ENCODE peak calls at places on chromosomes 13 and 19, in ten cellular contexts. One of them, this sample, is unnamed.

GRCh38 chr19:55085923-55086715 is 10.4 kb downstream of the EPS8L1 start:
- DNase-seq in GM06990: no peak
- DNase-seq in heart right ventricle: no peak
- DNase-seq in brain microvascular endothelial cell: no peak
- DNase-seq in cardiac fibroblast: no peak
- DNase-seq in Caco-2: no peak
- DNase-seq in bronchial epithelial cell: no peak
- DNase-seq in CD8-positive, alpha-beta T cell: no peak
- DNase-seq in ovary: no peak
- DNase-seq in thoracic aorta: no peak
- DNase-seq in this sample: no peak

GRCh38 chr19:42528354-42529247 is at the start of gene CEACAM1:
- DNase-seq in ovary: no peak
- DNase-seq in bronchial epithelial cell: peak
- DNase-seq in thoracic aorta: no peak
- DNase-seq in GM06990: no peak
- DNase-seq in cardiac fibroblast: peak
- DNase-seq in brain microvascular endothelial cell: no peak
- DNase-seq in heart right ventricle: peak
- DNase-seq in CD8-positive, alpha-beta T cell: no peak
- DNase-seq in Caco-2: peak
- DNase-seq in this sample: peak

GRCh38 chr13:96898212-96898611 is 96.1 kb downstream of the OXGR1 start:
- DNase-seq in brain microvascular endothelial cell: peak
- DNase-seq in thoracic aorta: no peak
- DNase-seq in GM06990: no peak
- DNase-seq in cardiac fibroblast: peak
- DNase-seq in CD8-positive, alpha-beta T cell: no peak
- DNase-seq in heart right ventricle: no peak
- DNase-seq in Caco-2: no peak
- DNase-seq in bronchial epithelial cell: peak
- DNase-seq in ovary: no peak
- DNase-seq in this sample: peak

GRCh38 chr19:53333071-53333465 is 481 bp upstream of the ZNF845 start:
- DNase-seq in brain microvascular endothelial cell: peak
- DNase-seq in heart right ventricle: peak
- DNase-seq in cardiac fibroblast: no peak
- DNase-seq in GM06990: no peak
- DNase-seq in thoracic aorta: peak
- DNase-seq in CD8-positive, alpha-beta T cell: no peak
- DNase-seq in bronchial epithelial cell: no peak
- DNase-seq in Caco-2: peak
- DNase-seq in ovary: peak
- DNase-seq in this sample: no peak

GRCh38 chr19:2014731-2015610 is 543 bp downstream of the BTBD2 start:
- DNase-seq in ovary: no peak
- DNase-seq in bronchial epithelial cell: no peak
- DNase-seq in CD8-positive, alpha-beta T cell: no peak
- DNase-seq in brain microvascular endothelial cell: no peak
- DNase-seq in GM06990: no peak
- DNase-seq in thoracic aorta: no peak
- DNase-seq in cardiac fibroblast: no peak
- DNase-seq in Caco-2: no peak
- DNase-seq in heart right ventricle: peak
- DNase-seq in this sample: peak

GRCh38 chr19:49506575-49507105 is 5.8 kb upstream of the FCGRT start:
- DNase-seq in Caco-2: peak
- DNase-seq in GM06990: no peak
- DNase-seq in bronchial epithelial cell: peak
- DNase-seq in heart right ventricle: no peak
- DNase-seq in CD8-positive, alpha-beta T cell: peak
- DNase-seq in thoracic aorta: no peak
- DNase-seq in ovary: no peak
- DNase-seq in brain microvascular endothelial cell: no peak
- DNase-seq in cardiac fibroblast: peak
- DNase-seq in this sample: peak

GRCh38 chr13:111158136-111158805 is 43.2 kb downstream of the ARHGEF7 start:
- DNase-seq in GM06990: no peak
- DNase-seq in thoracic aorta: no peak
- DNase-seq in bronchial epithelial cell: no peak
- DNase-seq in cardiac fibroblast: peak
- DNase-seq in CD8-positive, alpha-beta T cell: no peak
- DNase-seq in ovary: no peak
- DNase-seq in Caco-2: no peak
- DNase-seq in heart right ventricle: no peak
- DNase-seq in brain microvascular endothelial cell: no peak
- DNase-seq in this sample: peak

GRCh38 chr19:52086481-52086880 is 9.1 kb downstream of the ZNF841 start:
- DNase-seq in brain microvascular endothelial cell: peak
- DNase-seq in cardiac fibroblast: peak
- DNase-seq in heart right ventricle: no peak
- DNase-seq in GM06990: no peak
- DNase-seq in CD8-positive, alpha-beta T cell: no peak
- DNase-seq in ovary: no peak
- DNase-seq in Caco-2: no peak
- DNase-seq in thoracic aorta: no peak
- DNase-seq in bronchial epithelial cell: peak
- DNase-seq in this sample: peak

GRCh38 chr13:41231786-41232185 is 31.6 kb downstream of the MTRF1 start:
- DNase-seq in heart right ventricle: no peak
- DNase-seq in cardiac fibroblast: peak
- DNase-seq in brain microvascular endothelial cell: peak
- DNase-seq in GM06990: no peak
- DNase-seq in Caco-2: no peak
- DNase-seq in thoracic aorta: no peak
- DNase-seq in bronchial epithelial cell: peak
- DNase-seq in ovary: no peak
- DNase-seq in CD8-positive, alpha-beta T cell: no peak
- DNase-seq in this sample: peak

GRCh38 chr13:100254002-100254401 is 165.1 kb downstream of the PCCA start:
- DNase-seq in GM06990: no peak
- DNase-seq in thoracic aorta: no peak
- DNase-seq in ovary: no peak
- DNase-seq in brain microvascular endothelial cell: no peak
- DNase-seq in Caco-2: no peak
- DNase-seq in CD8-positive, alpha-beta T cell: no peak
- DNase-seq in heart right ventricle: no peak
- DNase-seq in cardiac fibroblast: peak
- DNase-seq in bronchial epithelial cell: no peak
- DNase-seq in this sample: peak

GRCh38 chr13:102825400-102825799 is 20.4 kb upstream of the ERCC5 start:
- DNase-seq in heart right ventricle: no peak
- DNase-seq in CD8-positive, alpha-beta T cell: no peak
- DNase-seq in GM06990: no peak
- DNase-seq in brain microvascular endothelial cell: no peak
- DNase-seq in cardiac fibroblast: no peak
- DNase-seq in thoracic aorta: no peak
- DNase-seq in bronchial epithelial cell: peak
- DNase-seq in ovary: no peak
- DNase-seq in Caco-2: no peak
- DNase-seq in this sample: peak

GRCh38 chr19:18013621-18014111 is 5.7 kb downstream of the ARRDC2 start:
- DNase-seq in CD8-positive, alpha-beta T cell: no peak
- DNase-seq in brain microvascular endothelial cell: no peak
- DNase-seq in bronchial epithelial cell: no peak
- DNase-seq in GM06990: no peak
- DNase-seq in heart right ventricle: no peak
- DNase-seq in cardiac fibroblast: no peak
- DNase-seq in ovary: no peak
- DNase-seq in thoracic aorta: no peak
- DNase-seq in Caco-2: peak
- DNase-seq in this sample: no peak

GRCh38 chr19:7475665-7476064 is 13.2 kb downstream of the PEX11G start:
- DNase-seq in thoracic aorta: no peak
- DNase-seq in Caco-2: no peak
- DNase-seq in ovary: no peak
- DNase-seq in heart right ventricle: no peak
- DNase-seq in bronchial epithelial cell: no peak
- DNase-seq in GM06990: no peak
- DNase-seq in brain microvascular endothelial cell: no peak
- DNase-seq in CD8-positive, alpha-beta T cell: no peak
- DNase-seq in cardiac fibroblast: no peak
- DNase-seq in this sample: no peak

GRCh38 chr13:53238241-53238640 is 209.6 kb downstream of the OLFM4 start:
- DNase-seq in heart right ventricle: no peak
- DNase-seq in ovary: no peak
- DNase-seq in cardiac fibroblast: no peak
- DNase-seq in bronchial epithelial cell: no peak
- DNase-seq in GM06990: no peak
- DNase-seq in CD8-positive, alpha-beta T cell: no peak
- DNase-seq in Caco-2: no peak
- DNase-seq in thoracic aorta: no peak
- DNase-seq in brain microvascular endothelial cell: no peak
- DNase-seq in this sample: no peak

GRCh38 chr13:109369357-109370052 is 416.9 kb downstream of the IRS2 start:
- DNase-seq in Caco-2: no peak
- DNase-seq in bronchial epithelial cell: no peak
- DNase-seq in CD8-positive, alpha-beta T cell: no peak
- DNase-seq in GM06990: no peak
- DNase-seq in thoracic aorta: no peak
- DNase-seq in cardiac fibroblast: no peak
- DNase-seq in ovary: no peak
- DNase-seq in heart right ventricle: no peak
- DNase-seq in brain microvascular endothelial cell: no peak
- DNase-seq in this sample: no peak

DNA sequence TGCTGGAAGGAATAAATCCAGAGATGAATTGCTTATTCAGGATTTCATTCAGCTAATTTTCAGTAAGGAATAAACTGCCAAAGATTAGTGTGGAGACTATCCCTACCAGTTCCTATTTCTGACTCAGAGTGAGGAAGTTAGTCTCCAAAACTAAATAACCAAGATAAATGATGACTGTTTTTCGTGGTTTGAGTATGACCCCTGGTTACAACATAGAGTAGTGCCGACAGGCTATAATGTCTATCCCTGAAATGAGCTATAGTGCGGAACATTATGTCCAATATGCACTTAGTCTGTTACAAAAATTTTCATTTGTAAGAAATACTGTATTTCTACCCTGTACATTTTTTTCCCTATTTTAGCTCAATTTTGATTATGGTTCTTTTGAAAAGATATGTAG is 51.4 kb downstream of the NBEA start:
- DNase-seq in CD8-positive, alpha-beta T cell: no peak
- DNase-seq in ovary: no peak
- DNase-seq in bronchial epithelial cell: peak
- DNase-seq in cardiac fibroblast: peak
- DNase-seq in GM06990: no peak
- DNase-seq in heart right ventricle: no peak
- DNase-seq in thoracic aorta: no peak
- DNase-seq in brain microvascular endothelial cell: peak
- DNase-seq in Caco-2: no peak
- DNase-seq in this sample: peak
- TF ChIP-seq CTCF in CD8-positive, alpha-beta T cell: no peak
- TF ChIP-seq CTCF in ovary: no peak
- TF ChIP-seq CTCF in bronchial epithelial cell: no peak
- TF ChIP-seq CTCF in cardiac fibroblast: no peak
- TF ChIP-seq CTCF in GM06990: no peak
- TF ChIP-seq CTCF in heart right ventricle: no peak
- TF ChIP-seq CTCF in thoracic aorta: no peak
- TF ChIP-seq CTCF in brain microvascular endothelial cell: peak
- TF ChIP-seq CTCF in Caco-2: no peak
- TF ChIP-seq CTCF in this sample: no peak

GRCh38 chr19:56476671-56477428 is at the start of gene ZNF667:
- DNase-seq in brain microvascular endothelial cell: peak
- DNase-seq in CD8-positive, alpha-beta T cell: peak
- DNase-seq in Caco-2: no peak
- DNase-seq in ovary: no peak
- DNase-seq in cardiac fibroblast: peak
- DNase-seq in bronchial epithelial cell: peak
- DNase-seq in thoracic aorta: peak
- DNase-seq in GM06990: no peak
- DNase-seq in heart right ventricle: no peak
- DNase-seq in this sample: peak
- H3K4me3 ChIP-seq in brain microvascular endothelial cell: peak
- H3K4me3 ChIP-seq in CD8-positive, alpha-beta T cell: peak
- H3K4me3 ChIP-seq in Caco-2: no peak
- H3K4me3 ChIP-seq in ovary: peak
- H3K4me3 ChIP-seq in cardiac fibroblast: peak
- H3K4me3 ChIP-seq in bronchial epithelial cell: peak
- H3K4me3 ChIP-seq in thoracic aorta: peak
- H3K4me3 ChIP-seq in GM06990: no peak
- H3K4me3 ChIP-seq in heart right ventricle: peak
- H3K4me3 ChIP-seq in this sample: peak

DNA sequence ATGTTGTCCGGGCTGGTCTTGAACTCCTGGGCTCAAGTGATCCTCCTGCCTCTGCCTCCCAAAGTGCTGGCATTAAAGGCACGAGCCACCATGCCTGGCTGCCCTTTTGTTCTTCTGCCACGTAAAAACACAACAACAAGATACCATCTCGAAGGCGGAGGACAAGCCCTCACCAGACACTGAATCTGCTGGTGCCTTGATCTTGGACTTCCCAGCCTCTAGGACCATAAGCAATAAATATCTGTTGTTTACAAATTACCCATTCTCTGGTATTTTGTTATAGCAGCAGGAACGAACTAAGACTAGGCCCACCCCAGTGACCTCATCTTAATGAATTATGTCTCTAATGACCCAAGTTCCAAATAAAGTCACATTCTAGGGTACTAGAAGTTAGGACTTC is 128.4 kb upstream of the CACNA1A start:
- DNase-seq in thoracic aorta: no peak
- DNase-seq in CD8-positive, alpha-beta T cell: no peak
- DNase-seq in GM06990: no peak
- DNase-seq in Caco-2: no peak
- DNase-seq in ovary: no peak
- DNase-seq in brain microvascular endothelial cell: no peak
- DNase-seq in bronchial epithelial cell: no peak
- DNase-seq in cardiac fibroblast: no peak
- DNase-seq in heart right ventricle: no peak
- DNase-seq in this sample: no peak
- TF ChIP-seq CTCF in thoracic aorta: no peak
- TF ChIP-seq CTCF in CD8-positive, alpha-beta T cell: no peak
- TF ChIP-seq CTCF in GM06990: no peak
- TF ChIP-seq CTCF in Caco-2: no peak
- TF ChIP-seq CTCF in ovary: no peak
- TF ChIP-seq CTCF in brain microvascular endothelial cell: no peak
- TF ChIP-seq CTCF in bronchial epithelial cell: no peak
- TF ChIP-seq CTCF in cardiac fibroblast: no peak
- TF ChIP-seq CTCF in heart right ventricle: no peak
- TF ChIP-seq CTCF in this sample: no peak

DNA sequence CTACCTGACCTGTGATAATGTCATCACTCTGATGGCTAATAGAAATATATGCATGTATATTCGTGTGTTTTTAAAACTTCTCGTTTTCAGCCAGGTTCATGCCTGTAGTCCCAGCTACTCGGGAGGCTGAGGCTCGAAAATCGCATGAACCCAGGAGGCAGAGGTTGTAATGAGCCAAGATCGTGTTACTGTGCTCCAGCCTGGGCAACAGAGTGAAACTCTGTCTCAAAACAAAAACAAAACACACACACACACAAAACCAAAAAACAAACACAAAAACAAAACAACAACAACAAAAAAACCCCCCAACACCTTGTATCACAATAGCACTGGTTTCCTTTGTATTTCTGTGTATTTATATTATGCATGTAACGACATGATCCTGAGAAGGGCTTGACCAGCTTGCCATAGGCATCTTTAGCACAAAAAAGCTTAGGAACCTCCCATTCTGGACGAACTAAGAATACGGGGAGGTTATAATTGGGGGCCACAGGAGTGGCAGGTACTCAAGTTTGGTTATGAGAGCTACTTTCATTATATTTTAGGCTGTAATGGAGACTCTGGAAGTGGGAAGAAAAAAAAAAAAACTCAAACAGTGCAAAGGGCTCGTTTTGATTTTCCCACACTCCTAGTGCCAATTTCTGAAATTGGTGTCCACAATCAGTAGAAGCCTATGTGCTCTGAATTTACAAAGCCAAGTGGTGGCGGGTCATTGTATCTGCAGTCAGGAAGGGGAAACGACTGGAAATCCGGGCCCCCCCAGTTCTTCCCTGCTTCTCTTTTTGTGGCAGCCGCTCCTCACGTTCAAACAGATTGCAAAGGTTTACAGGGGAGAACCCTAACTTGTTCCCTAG is 1.2 kb upstream of the ACP7 start:
- DNase-seq in GM06990: no peak
- DNase-seq in cardiac fibroblast: no peak
- DNase-seq in heart right ventricle: no peak
- DNase-seq in thoracic aorta: no peak
- DNase-seq in Caco-2: no peak
- DNase-seq in bronchial epithelial cell: peak
- DNase-seq in ovary: no peak
- DNase-seq in brain microvascular endothelial cell: no peak
- DNase-seq in CD8-positive, alpha-beta T cell: no peak
- DNase-seq in this sample: peak
- H3K4me3 ChIP-seq in GM06990: no peak
- H3K4me3 ChIP-seq in cardiac fibroblast: no peak
- H3K4me3 ChIP-seq in heart right ventricle: no peak
- H3K4me3 ChIP-seq in thoracic aorta: peak
- H3K4me3 ChIP-seq in Caco-2: peak
- H3K4me3 ChIP-seq in bronchial epithelial cell: peak
- H3K4me3 ChIP-seq in ovary: no peak
- H3K4me3 ChIP-seq in brain microvascular endothelial cell: no peak
- H3K4me3 ChIP-seq in CD8-positive, alpha-beta T cell: peak
- H3K4me3 ChIP-seq in this sample: peak

This sample was measured in epithelial cell of esophagus.